ENCODE peak calls at places on chromosomes 2 and 18, in seven cellular contexts. One of them, this sample, is unnamed.

GRCh38 chr18:11071300-11071699 is 78.1 kb downstream of the PIEZO2 start:
- DNase-seq in activated T-cell treated with anti-CD3 and anti-CD28 coated beads for 1 hour: no peak
- DNase-seq in HCEC 1CT: no peak
- DNase-seq in activated naive CD4-positive, alpha-beta T cell treated with anti-CD3 and anti-CD28 coated beads for 36 hours: no peak
- DNase-seq in astrocyte of the cerebellum: no peak
- DNase-seq in C1 segment of cervical spinal cord: no peak
- DNase-seq in RPMI8226: peak; percentile 12
- DNase-seq in this sample: no peak

GRCh38 chr2:172439911-172440310 is 12.5 kb downstream of the ITGA6 start:
- DNase-seq in RPMI8226: no peak
- DNase-seq in activated naive CD4-positive, alpha-beta T cell treated with anti-CD3 and anti-CD28 coated beads for 36 hours: no peak
- DNase-seq in astrocyte of the cerebellum: no peak
- DNase-seq in activated T-cell treated with anti-CD3 and anti-CD28 coated beads for 1 hour: no peak
- DNase-seq in C1 segment of cervical spinal cord: no peak
- DNase-seq in HCEC 1CT: no peak
- DNase-seq in this sample: no peak

GRCh38 chr2:109356251-109357035 is 227.4 kb downstream of the SH3RF3 start:
- DNase-seq in activated naive CD4-positive, alpha-beta T cell treated with anti-CD3 and anti-CD28 coated beads for 36 hours: no peak
- DNase-seq in C1 segment of cervical spinal cord: no peak
- DNase-seq in astrocyte of the cerebellum: no peak
- DNase-seq in activated T-cell treated with anti-CD3 and anti-CD28 coated beads for 1 hour: no peak
- DNase-seq in HCEC 1CT: no peak
- DNase-seq in RPMI8226: no peak
- DNase-seq in this sample: no peak

GRCh38 chr2:30233142-30233961 is 2.0 kb downstream of the LBH start:
- DNase-seq in HCEC 1CT: no peak
- DNase-seq in RPMI8226: no peak
- DNase-seq in activated naive CD4-positive, alpha-beta T cell treated with anti-CD3 and anti-CD28 coated beads for 36 hours: no peak
- DNase-seq in activated T-cell treated with anti-CD3 and anti-CD28 coated beads for 1 hour: no peak
- DNase-seq in C1 segment of cervical spinal cord: no peak
- DNase-seq in astrocyte of the cerebellum: no peak
- DNase-seq in this sample: no peak

GRCh38 chr2:18900691-18901113 is 311.3 kb upstream of the NT5C1B start:
- DNase-seq in astrocyte of the cerebellum: no peak
- DNase-seq in activated naive CD4-positive, alpha-beta T cell treated with anti-CD3 and anti-CD28 coated beads for 36 hours: no peak
- DNase-seq in C1 segment of cervical spinal cord: no peak
- DNase-seq in RPMI8226: no peak
- DNase-seq in HCEC 1CT: peak; percentile 46
- DNase-seq in activated T-cell treated with anti-CD3 and anti-CD28 coated beads for 1 hour: no peak
- DNase-seq in this sample: no peak

GRCh38 chr2:128376241-128377041 is 57.8 kb upstream of the HS6ST1 start:
- DNase-seq in astrocyte of the cerebellum: no peak
- DNase-seq in C1 segment of cervical spinal cord: no peak
- DNase-seq in RPMI8226: no peak
- DNase-seq in HCEC 1CT: no peak
- DNase-seq in activated T-cell treated with anti-CD3 and anti-CD28 coated beads for 1 hour: no peak
- DNase-seq in activated naive CD4-positive, alpha-beta T cell treated with anti-CD3 and anti-CD28 coated beads for 36 hours: no peak
- DNase-seq in this sample: no peak

GRCh38 chr2:119487434-119488244 is 36.6 kb downstream of the SCTR start:
- DNase-seq in C1 segment of cervical spinal cord: no peak
- DNase-seq in astrocyte of the cerebellum: no peak
- DNase-seq in activated T-cell treated with anti-CD3 and anti-CD28 coated beads for 1 hour: no peak
- DNase-seq in RPMI8226: no peak
- DNase-seq in HCEC 1CT: no peak
- DNase-seq in activated naive CD4-positive, alpha-beta T cell treated with anti-CD3 and anti-CD28 coated beads for 36 hours: no peak
- DNase-seq in this sample: no peak

GRCh38 chr2:9769171-9770005 is 73.9 kb upstream of the TAF1B start:
- DNase-seq in HCEC 1CT: no peak
- DNase-seq in activated T-cell treated with anti-CD3 and anti-CD28 coated beads for 1 hour: no peak
- DNase-seq in C1 segment of cervical spinal cord: no peak
- DNase-seq in activated naive CD4-positive, alpha-beta T cell treated with anti-CD3 and anti-CD28 coated beads for 36 hours: no peak
- DNase-seq in RPMI8226: peak; percentile 96
- DNase-seq in astrocyte of the cerebellum: no peak
- DNase-seq in this sample: no peak

GRCh38 chr2:36487947-36488346 is 110.0 kb downstream of the FEZ2 start:
- DNase-seq in astrocyte of the cerebellum: no peak
- DNase-seq in activated T-cell treated with anti-CD3 and anti-CD28 coated beads for 1 hour: no peak
- DNase-seq in C1 segment of cervical spinal cord: no peak
- DNase-seq in RPMI8226: no peak
- DNase-seq in activated naive CD4-positive, alpha-beta T cell treated with anti-CD3 and anti-CD28 coated beads for 36 hours: no peak
- DNase-seq in HCEC 1CT: peak; percentile 18
- DNase-seq in this sample: no peak

This sample was measured in CD4-positive, alpha-beta memory T cell.